ENCODE peak calls at places on chromosomes 6 and 20, in six cellular contexts. One of them, this sample, is unnamed.

GRCh38 chr6:109381007-109381746 is 1.1 kb downstream of the CD164 start:
- DNase-seq in vagina: no peak
- DNase-seq in HL-60: no peak
- DNase-seq in GM23338: peak
- DNase-seq in stomach: no peak
- DNase-seq in sigmoid colon: no peak
- DNase-seq in this sample: no peak

GRCh38 chr6:109296305-109296915 is 85.9 kb downstream of the CD164 start:
- DNase-seq in vagina: no peak
- DNase-seq in HL-60: no peak
- DNase-seq in GM23338: no peak
- DNase-seq in stomach: peak
- DNase-seq in sigmoid colon: no peak
- DNase-seq in this sample: no peak

GRCh38 chr6:37258405-37258704 is 411 bp upstream of the TMEM217 start:
- DNase-seq in vagina: no peak
- DNase-seq in HL-60: no peak
- DNase-seq in GM23338: no peak
- DNase-seq in stomach: no peak
- DNase-seq in sigmoid colon: no peak
- DNase-seq in this sample: no peak

GRCh38 chr6:130033999-130034814 is 15.8 kb downstream of the L3MBTL3 start:
- DNase-seq in vagina: no peak
- DNase-seq in HL-60: no peak
- DNase-seq in GM23338: no peak
- DNase-seq in stomach: no peak
- DNase-seq in sigmoid colon: no peak
- DNase-seq in this sample: no peak

GRCh38 chr6:111852704-111853103 is 20.5 kb downstream of the FYN start:
- DNase-seq in vagina: no peak
- DNase-seq in HL-60: peak
- DNase-seq in GM23338: no peak
- DNase-seq in stomach: no peak
- DNase-seq in sigmoid colon: no peak
- DNase-seq in this sample: no peak

GRCh38 chr6:3220366-3220765 is 7.1 kb downstream of the TUBB2B start:
- DNase-seq in vagina: no peak
- DNase-seq in HL-60: no peak
- DNase-seq in GM23338: no peak
- DNase-seq in stomach: no peak
- DNase-seq in sigmoid colon: no peak
- DNase-seq in this sample: no peak

GRCh38 chr6:134727068-134727467 is 222.8 kb downstream of the ALDH8A1 start:
- DNase-seq in vagina: no peak
- DNase-seq in HL-60: no peak
- DNase-seq in GM23338: no peak
- DNase-seq in stomach: no peak
- DNase-seq in sigmoid colon: no peak
- DNase-seq in this sample: no peak

GRCh38 chr6:159174263-159174974 is 5.2 kb downstream of the FNDC1 start:
- DNase-seq in vagina: no peak
- DNase-seq in HL-60: peak
- DNase-seq in GM23338: peak
- DNase-seq in stomach: peak
- DNase-seq in sigmoid colon: peak
- DNase-seq in this sample: peak

GRCh38 chr20:25000268-25000801 is 7.8 kb upstream of the APMAP start:
- DNase-seq in vagina: no peak
- DNase-seq in HL-60: no peak
- DNase-seq in GM23338: no peak
- DNase-seq in stomach: peak
- DNase-seq in sigmoid colon: peak
- DNase-seq in this sample: peak

GRCh38 chr6:142478117-142478516 is 176.3 kb downstream of the ADGRG6 start:
- DNase-seq in vagina: no peak
- DNase-seq in HL-60: peak
- DNase-seq in GM23338: peak
- DNase-seq in stomach: no peak
- DNase-seq in sigmoid colon: no peak
- DNase-seq in this sample: no peak

GRCh38 chr6:141532211-141532610 is 600.5 kb upstream of the GJE1 start:
- DNase-seq in vagina: no peak
- DNase-seq in HL-60: no peak
- DNase-seq in GM23338: no peak
- DNase-seq in stomach: no peak
- DNase-seq in sigmoid colon: no peak
- DNase-seq in this sample: no peak

GRCh38 chr6:158869604-158870417 is 50.6 kb upstream of the EZR start:
- DNase-seq in vagina: peak
- DNase-seq in HL-60: peak
- DNase-seq in GM23338: peak
- DNase-seq in stomach: peak
- DNase-seq in sigmoid colon: peak
- DNase-seq in this sample: peak

GRCh38 chr20:13856356-13856755 is 71.5 kb downstream of the NDUFAF5 start:
- DNase-seq in vagina: no peak
- DNase-seq in HL-60: no peak
- DNase-seq in GM23338: no peak
- DNase-seq in stomach: no peak
- DNase-seq in sigmoid colon: no peak
- DNase-seq in this sample: no peak

GRCh38 chr20:10659651-10660601 is 13.9 kb downstream of the JAG1 start:
- DNase-seq in vagina: no peak
- DNase-seq in HL-60: no peak
- DNase-seq in GM23338: peak
- DNase-seq in stomach: no peak
- DNase-seq in sigmoid colon: peak
- DNase-seq in this sample: no peak

GRCh38 chr6:30647802-30648460 is 998 bp downstream of the C6orf136 start:
- DNase-seq in vagina: no peak
- DNase-seq in HL-60: no peak
- DNase-seq in GM23338: no peak
- DNase-seq in stomach: no peak
- DNase-seq in sigmoid colon: no peak
- DNase-seq in this sample: peak

GRCh38 chr6:169989594-169989993 is 238.2 kb downstream of the ERMARD start:
- DNase-seq in vagina: no peak
- DNase-seq in HL-60: no peak
- DNase-seq in GM23338: no peak
- DNase-seq in stomach: no peak
- DNase-seq in sigmoid colon: no peak
- DNase-seq in this sample: no peak

GRCh38 chr6:131581523-131581922 is 8.5 kb downstream of the ARG1 start:
- DNase-seq in vagina: no peak
- DNase-seq in HL-60: no peak
- DNase-seq in GM23338: no peak
- DNase-seq in stomach: no peak
- DNase-seq in sigmoid colon: no peak
- DNase-seq in this sample: no peak

GRCh38 chr6:168650686-168651085 is 209.7 kb downstream of the SMOC2 start:
- DNase-seq in vagina: no peak
- DNase-seq in HL-60: no peak
- DNase-seq in GM23338: no peak
- DNase-seq in stomach: peak
- DNase-seq in sigmoid colon: peak
- DNase-seq in this sample: no peak

GRCh38 chr6:168647271-168647670 is 206.3 kb downstream of the SMOC2 start:
- DNase-seq in vagina: no peak
- DNase-seq in HL-60: no peak
- DNase-seq in GM23338: no peak
- DNase-seq in stomach: no peak
- DNase-seq in sigmoid colon: no peak
- DNase-seq in this sample: no peak

GRCh38 chr6:168648730-168649129 is 207.7 kb downstream of the SMOC2 start:
- DNase-seq in vagina: no peak
- DNase-seq in HL-60: no peak
- DNase-seq in GM23338: no peak
- DNase-seq in stomach: no peak
- DNase-seq in sigmoid colon: peak
- DNase-seq in this sample: no peak

GRCh38 chr6:168649209-168649608 is 208.2 kb downstream of the SMOC2 start:
- DNase-seq in vagina: no peak
- DNase-seq in HL-60: no peak
- DNase-seq in GM23338: no peak
- DNase-seq in stomach: no peak
- DNase-seq in sigmoid colon: peak
- DNase-seq in this sample: no peak

GRCh38 chr6:168648240-168648639 is 207.3 kb downstream of the SMOC2 start:
- DNase-seq in vagina: no peak
- DNase-seq in HL-60: no peak
- DNase-seq in GM23338: no peak
- DNase-seq in stomach: peak
- DNase-seq in sigmoid colon: peak
- DNase-seq in this sample: no peak
- H3K4me3 ChIP-seq in vagina: no peak
- H3K4me3 ChIP-seq in HL-60: no peak
- H3K4me3 ChIP-seq in GM23338: no peak
- H3K4me3 ChIP-seq in stomach: peak
- H3K4me3 ChIP-seq in sigmoid colon: no peak
- H3K4me3 ChIP-seq in this sample: no peak

GRCh38 chr20:17910828-17911294 is 57.7 kb downstream of the SNX5 start:
- DNase-seq in vagina: no peak
- DNase-seq in HL-60: no peak
- DNase-seq in GM23338: peak
- DNase-seq in stomach: no peak
- DNase-seq in sigmoid colon: peak
- DNase-seq in this sample: no peak
- TF ChIP-seq POLR2AphosphoS5 in vagina: peak
- TF ChIP-seq POLR2AphosphoS5 in HL-60: no peak
- TF ChIP-seq POLR2AphosphoS5 in GM23338: no peak
- TF ChIP-seq POLR2AphosphoS5 in stomach: peak
- TF ChIP-seq POLR2AphosphoS5 in sigmoid colon: peak
- TF ChIP-seq POLR2AphosphoS5 in this sample: no peak

GRCh38 chr6:145736854-145737181 is 1.5 kb upstream of the EPM2A start:
- DNase-seq in vagina: no peak
- DNase-seq in HL-60: no peak
- DNase-seq in GM23338: no peak
- DNase-seq in stomach: no peak
- DNase-seq in sigmoid colon: no peak
- DNase-seq in this sample: no peak
- H3K4me3 ChIP-seq in vagina: no peak
- H3K4me3 ChIP-seq in HL-60: no peak
- H3K4me3 ChIP-seq in GM23338: no peak
- H3K4me3 ChIP-seq in stomach: no peak
- H3K4me3 ChIP-seq in sigmoid colon: peak
- H3K4me3 ChIP-seq in this sample: no peak

DNA sequence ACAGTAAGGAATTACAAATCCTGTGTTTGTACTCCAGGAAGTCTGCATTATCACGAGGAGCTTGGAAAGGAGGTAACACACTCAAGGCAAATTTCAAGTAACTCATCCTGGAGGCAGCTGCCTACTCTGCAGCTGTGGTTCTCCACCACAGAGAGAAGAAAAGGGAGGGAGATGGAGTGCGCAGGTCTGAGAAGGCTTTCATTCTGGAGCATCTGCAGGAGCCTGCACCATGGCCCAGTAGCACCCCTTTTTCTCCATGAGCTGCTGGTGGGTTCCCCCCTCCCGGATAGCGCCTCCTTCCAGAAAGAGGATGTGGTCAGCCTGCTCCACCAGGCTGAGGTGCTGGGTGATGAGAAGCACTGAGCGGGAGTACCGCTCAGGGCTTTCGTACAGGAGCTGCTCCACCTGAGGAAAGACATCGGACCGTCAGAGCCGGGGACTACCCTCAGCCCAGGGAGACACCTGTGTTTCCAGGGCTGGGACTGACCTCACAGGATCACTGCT is 1.6 kb upstream of the PSMB8 start:
- DNase-seq in vagina: peak
- DNase-seq in HL-60: peak
- DNase-seq in GM23338: no peak
- DNase-seq in stomach: no peak
- DNase-seq in sigmoid colon: peak
- DNase-seq in this sample: no peak
- TF ChIP-seq POLR2AphosphoS5 in vagina: no peak
- TF ChIP-seq POLR2AphosphoS5 in HL-60: peak
- TF ChIP-seq POLR2AphosphoS5 in GM23338: no peak
- TF ChIP-seq POLR2AphosphoS5 in stomach: no peak
- TF ChIP-seq POLR2AphosphoS5 in sigmoid colon: no peak
- TF ChIP-seq POLR2AphosphoS5 in this sample: no peak

This sample was measured in suprapubic skin.